ENCODE peak calls at places on chromosomes 11 and 22, in nine cellular contexts. One of them, this sample, is unnamed.

GRCh38 chr11:121389651-121390050 is 62.5 kb upstream of the SORL1 start:
- DNase-seq in T-helper 2 cell treated with Interferon-gamma antibody and Interleukin-4, amounts not matched to agents 5 μg/mL and 100 μg/mL, for 36 hours: no peak
- DNase-seq in Calu3: no peak
- DNase-seq in RCC 7860: no peak
- DNase-seq in left lobe of liver: no peak
- DNase-seq in fibroblast of lung: peak; percentile 65
- DNase-seq in neural crest cell: peak; percentile 6
- DNase-seq in suprapubic skin: no peak
- DNase-seq in stimulated activated naive B cell treated with anti-CD40 and anti-IgM and Interleukin-4, amounts not matched to agents 10 μg/mL and 1 μg/mL and 100 μg/mL, for 72 hours: no peak
- DNase-seq in this sample: peak; percentile 59

GRCh38 chr11:100791873-100792272 is 104.8 kb downstream of the ARHGAP42 start:
- DNase-seq in T-helper 2 cell treated with Interferon-gamma antibody and Interleukin-4, amounts not matched to agents 5 μg/mL and 100 μg/mL, for 36 hours: no peak
- DNase-seq in Calu3: no peak
- DNase-seq in RCC 7860: no peak
- DNase-seq in left lobe of liver: no peak
- DNase-seq in fibroblast of lung: no peak
- DNase-seq in neural crest cell: no peak
- DNase-seq in suprapubic skin: no peak
- DNase-seq in stimulated activated naive B cell treated with anti-CD40 and anti-IgM and Interleukin-4, amounts not matched to agents 10 μg/mL and 1 μg/mL and 100 μg/mL, for 72 hours: no peak
- DNase-seq in this sample: peak; percentile 58

GRCh38 chr11:78210000-78210608 is 21.4 kb downstream of the USP35 start:
- DNase-seq in T-helper 2 cell treated with Interferon-gamma antibody and Interleukin-4, amounts not matched to agents 5 μg/mL and 100 μg/mL, for 36 hours: no peak
- DNase-seq in Calu3: no peak
- DNase-seq in RCC 7860: no peak
- DNase-seq in left lobe of liver: no peak
- DNase-seq in fibroblast of lung: no peak
- DNase-seq in neural crest cell: no peak
- DNase-seq in suprapubic skin: no peak
- DNase-seq in stimulated activated naive B cell treated with anti-CD40 and anti-IgM and Interleukin-4, amounts not matched to agents 10 μg/mL and 1 μg/mL and 100 μg/mL, for 72 hours: no peak
- DNase-seq in this sample: no peak

GRCh38 chr22:28023774-28024173 is 104.7 kb upstream of the PITPNB start:
- DNase-seq in T-helper 2 cell treated with Interferon-gamma antibody and Interleukin-4, amounts not matched to agents 5 μg/mL and 100 μg/mL, for 36 hours: no peak
- DNase-seq in Calu3: no peak
- DNase-seq in RCC 7860: no peak
- DNase-seq in left lobe of liver: peak; percentile 26
- DNase-seq in fibroblast of lung: no peak
- DNase-seq in neural crest cell: no peak
- DNase-seq in suprapubic skin: peak; percentile 13
- DNase-seq in stimulated activated naive B cell treated with anti-CD40 and anti-IgM and Interleukin-4, amounts not matched to agents 10 μg/mL and 1 μg/mL and 100 μg/mL, for 72 hours: no peak
- DNase-seq in this sample: no peak

GRCh38 chr11:128548655-128549255 is 38.6 kb downstream of the ETS1 start:
- DNase-seq in T-helper 2 cell treated with Interferon-gamma antibody and Interleukin-4, amounts not matched to agents 5 μg/mL and 100 μg/mL, for 36 hours: no peak
- DNase-seq in Calu3: no peak
- DNase-seq in RCC 7860: no peak
- DNase-seq in left lobe of liver: peak; percentile 75
- DNase-seq in fibroblast of lung: peak; percentile 25
- DNase-seq in neural crest cell: peak; percentile 33
- DNase-seq in suprapubic skin: peak; percentile 84
- DNase-seq in stimulated activated naive B cell treated with anti-CD40 and anti-IgM and Interleukin-4, amounts not matched to agents 10 μg/mL and 1 μg/mL and 100 μg/mL, for 72 hours: no peak
- DNase-seq in this sample: no peak

GRCh38 chr11:46914363-46914762 is 4.0 kb downstream of the LRP4 start:
- DNase-seq in T-helper 2 cell treated with Interferon-gamma antibody and Interleukin-4, amounts not matched to agents 5 μg/mL and 100 μg/mL, for 36 hours: no peak
- DNase-seq in Calu3: no peak
- DNase-seq in RCC 7860: peak; percentile 94
- DNase-seq in left lobe of liver: no peak
- DNase-seq in fibroblast of lung: peak; percentile 47
- DNase-seq in neural crest cell: no peak
- DNase-seq in suprapubic skin: no peak
- DNase-seq in stimulated activated naive B cell treated with anti-CD40 and anti-IgM and Interleukin-4, amounts not matched to agents 10 μg/mL and 1 μg/mL and 100 μg/mL, for 72 hours: no peak
- DNase-seq in this sample: peak; percentile 67

GRCh38 chr11:59615132-59615636 is 390 bp downstream of the OSBP start:
- DNase-seq in T-helper 2 cell treated with Interferon-gamma antibody and Interleukin-4, amounts not matched to agents 5 μg/mL and 100 μg/mL, for 36 hours: peak; percentile 22
- DNase-seq in Calu3: peak; percentile 63
- DNase-seq in RCC 7860: no peak
- DNase-seq in left lobe of liver: peak; percentile 72
- DNase-seq in fibroblast of lung: peak; percentile 7
- DNase-seq in neural crest cell: peak; percentile 4
- DNase-seq in suprapubic skin: peak; percentile 89
- DNase-seq in stimulated activated naive B cell treated with anti-CD40 and anti-IgM and Interleukin-4, amounts not matched to agents 10 μg/mL and 1 μg/mL and 100 μg/mL, for 72 hours: peak; percentile 29
- DNase-seq in this sample: peak; percentile 50

GRCh38 chr22:30947821-30948454 is 20.6 kb downstream of the MORC2 start:
- DNase-seq in T-helper 2 cell treated with Interferon-gamma antibody and Interleukin-4, amounts not matched to agents 5 μg/mL and 100 μg/mL, for 36 hours: no peak
- DNase-seq in Calu3: no peak
- DNase-seq in RCC 7860: peak; percentile 20
- DNase-seq in left lobe of liver: no peak
- DNase-seq in fibroblast of lung: peak; percentile 36
- DNase-seq in neural crest cell: no peak
- DNase-seq in suprapubic skin: no peak
- DNase-seq in stimulated activated naive B cell treated with anti-CD40 and anti-IgM and Interleukin-4, amounts not matched to agents 10 μg/mL and 1 μg/mL and 100 μg/mL, for 72 hours: no peak
- DNase-seq in this sample: peak; percentile 51

GRCh38 chr22:26679003-26679629 is 21.7 kb downstream of the MIAT start:
- DNase-seq in T-helper 2 cell treated with Interferon-gamma antibody and Interleukin-4, amounts not matched to agents 5 μg/mL and 100 μg/mL, for 36 hours: peak; percentile 62
- DNase-seq in Calu3: peak; percentile 79
- DNase-seq in RCC 7860: peak; percentile 73
- DNase-seq in left lobe of liver: peak; percentile 74
- DNase-seq in fibroblast of lung: peak; percentile 64
- DNase-seq in neural crest cell: peak; percentile 87
- DNase-seq in suprapubic skin: no peak
- DNase-seq in stimulated activated naive B cell treated with anti-CD40 and anti-IgM and Interleukin-4, amounts not matched to agents 10 μg/mL and 1 μg/mL and 100 μg/mL, for 72 hours: peak; percentile 58
- DNase-seq in this sample: peak; percentile 94

GRCh38 chr11:130761560-130762220 is 154.6 kb downstream of the SNX19 start:
- DNase-seq in T-helper 2 cell treated with Interferon-gamma antibody and Interleukin-4, amounts not matched to agents 5 μg/mL and 100 μg/mL, for 36 hours: no peak
- DNase-seq in Calu3: no peak
- DNase-seq in RCC 7860: no peak
- DNase-seq in left lobe of liver: no peak
- DNase-seq in fibroblast of lung: no peak
- DNase-seq in neural crest cell: no peak
- DNase-seq in suprapubic skin: no peak
- DNase-seq in stimulated activated naive B cell treated with anti-CD40 and anti-IgM and Interleukin-4, amounts not matched to agents 10 μg/mL and 1 μg/mL and 100 μg/mL, for 72 hours: no peak
- DNase-seq in this sample: peak; percentile 54

GRCh38 chr11:2419638-2420501 is 19.3 kb downstream of the TSSC4 start:
- DNase-seq in T-helper 2 cell treated with Interferon-gamma antibody and Interleukin-4, amounts not matched to agents 5 μg/mL and 100 μg/mL, for 36 hours: peak; percentile 39
- DNase-seq in Calu3: peak; percentile 83
- DNase-seq in RCC 7860: peak; percentile 42
- DNase-seq in left lobe of liver: peak; percentile 73
- DNase-seq in fibroblast of lung: peak; percentile 62
- DNase-seq in neural crest cell: peak; percentile 81
- DNase-seq in suprapubic skin: no peak
- DNase-seq in stimulated activated naive B cell treated with anti-CD40 and anti-IgM and Interleukin-4, amounts not matched to agents 10 μg/mL and 1 μg/mL and 100 μg/mL, for 72 hours: no peak
- DNase-seq in this sample: peak; percentile 85

GRCh38 chr11:39346043-39346442 is 2113.4 kb downstream of the LRRC4C start:
- DNase-seq in T-helper 2 cell treated with Interferon-gamma antibody and Interleukin-4, amounts not matched to agents 5 μg/mL and 100 μg/mL, for 36 hours: no peak
- DNase-seq in Calu3: no peak
- DNase-seq in RCC 7860: no peak
- DNase-seq in left lobe of liver: no peak
- DNase-seq in fibroblast of lung: no peak
- DNase-seq in neural crest cell: no peak
- DNase-seq in suprapubic skin: no peak
- DNase-seq in stimulated activated naive B cell treated with anti-CD40 and anti-IgM and Interleukin-4, amounts not matched to agents 10 μg/mL and 1 μg/mL and 100 μg/mL, for 72 hours: no peak
- DNase-seq in this sample: no peak

GRCh38 chr11:113782134-113782533 is 2.5 kb downstream of the CLDN25 start:
- DNase-seq in T-helper 2 cell treated with Interferon-gamma antibody and Interleukin-4, amounts not matched to agents 5 μg/mL and 100 μg/mL, for 36 hours: no peak
- DNase-seq in Calu3: no peak
- DNase-seq in RCC 7860: no peak
- DNase-seq in left lobe of liver: no peak
- DNase-seq in fibroblast of lung: no peak
- DNase-seq in neural crest cell: no peak
- DNase-seq in suprapubic skin: no peak
- DNase-seq in stimulated activated naive B cell treated with anti-CD40 and anti-IgM and Interleukin-4, amounts not matched to agents 10 μg/mL and 1 μg/mL and 100 μg/mL, for 72 hours: no peak
- DNase-seq in this sample: no peak

GRCh38 chr11:69308531-69308930 is 14.6 kb downstream of the MYEOV start:
- DNase-seq in T-helper 2 cell treated with Interferon-gamma antibody and Interleukin-4, amounts not matched to agents 5 μg/mL and 100 μg/mL, for 36 hours: no peak
- DNase-seq in Calu3: no peak
- DNase-seq in RCC 7860: no peak
- DNase-seq in left lobe of liver: no peak
- DNase-seq in fibroblast of lung: no peak
- DNase-seq in neural crest cell: no peak
- DNase-seq in suprapubic skin: peak; percentile 70
- DNase-seq in stimulated activated naive B cell treated with anti-CD40 and anti-IgM and Interleukin-4, amounts not matched to agents 10 μg/mL and 1 μg/mL and 100 μg/mL, for 72 hours: no peak
- DNase-seq in this sample: no peak

GRCh38 chr11:45483361-45483760 is 182.1 kb downstream of the CHST1 start:
- DNase-seq in T-helper 2 cell treated with Interferon-gamma antibody and Interleukin-4, amounts not matched to agents 5 μg/mL and 100 μg/mL, for 36 hours: no peak
- DNase-seq in Calu3: no peak
- DNase-seq in RCC 7860: no peak
- DNase-seq in left lobe of liver: no peak
- DNase-seq in fibroblast of lung: no peak
- DNase-seq in neural crest cell: no peak
- DNase-seq in suprapubic skin: peak; percentile 37
- DNase-seq in stimulated activated naive B cell treated with anti-CD40 and anti-IgM and Interleukin-4, amounts not matched to agents 10 μg/mL and 1 μg/mL and 100 μg/mL, for 72 hours: no peak
- DNase-seq in this sample: no peak

GRCh38 chr11:109619498-109619897 is 197.5 kb downstream of the C11orf87 start:
- DNase-seq in T-helper 2 cell treated with Interferon-gamma antibody and Interleukin-4, amounts not matched to agents 5 μg/mL and 100 μg/mL, for 36 hours: no peak
- DNase-seq in Calu3: no peak
- DNase-seq in RCC 7860: no peak
- DNase-seq in left lobe of liver: no peak
- DNase-seq in fibroblast of lung: no peak
- DNase-seq in neural crest cell: no peak
- DNase-seq in suprapubic skin: no peak
- DNase-seq in stimulated activated naive B cell treated with anti-CD40 and anti-IgM and Interleukin-4, amounts not matched to agents 10 μg/mL and 1 μg/mL and 100 μg/mL, for 72 hours: no peak
- DNase-seq in this sample: no peak

GRCh38 chr11:47905358-47906059 is 57.4 kb upstream of the NUP160 start:
- DNase-seq in T-helper 2 cell treated with Interferon-gamma antibody and Interleukin-4, amounts not matched to agents 5 μg/mL and 100 μg/mL, for 36 hours: no peak
- DNase-seq in Calu3: no peak
- DNase-seq in RCC 7860: no peak
- DNase-seq in left lobe of liver: no peak
- DNase-seq in fibroblast of lung: peak; percentile 75
- DNase-seq in neural crest cell: no peak
- DNase-seq in suprapubic skin: no peak
- DNase-seq in stimulated activated naive B cell treated with anti-CD40 and anti-IgM and Interleukin-4, amounts not matched to agents 10 μg/mL and 1 μg/mL and 100 μg/mL, for 72 hours: no peak
- DNase-seq in this sample: no peak

GRCh38 chr11:35997908-35998307 is 54.0 kb downstream of the LDLRAD3 start:
- DNase-seq in T-helper 2 cell treated with Interferon-gamma antibody and Interleukin-4, amounts not matched to agents 5 μg/mL and 100 μg/mL, for 36 hours: no peak
- DNase-seq in Calu3: no peak
- DNase-seq in RCC 7860: no peak
- DNase-seq in left lobe of liver: no peak
- DNase-seq in fibroblast of lung: no peak
- DNase-seq in neural crest cell: no peak
- DNase-seq in suprapubic skin: no peak
- DNase-seq in stimulated activated naive B cell treated with anti-CD40 and anti-IgM and Interleukin-4, amounts not matched to agents 10 μg/mL and 1 μg/mL and 100 μg/mL, for 72 hours: no peak
- DNase-seq in this sample: no peak

GRCh38 chr11:36449566-36450390 is 60.3 kb downstream of the TRAF6 start:
- DNase-seq in T-helper 2 cell treated with Interferon-gamma antibody and Interleukin-4, amounts not matched to agents 5 μg/mL and 100 μg/mL, for 36 hours: no peak
- DNase-seq in Calu3: no peak
- DNase-seq in RCC 7860: no peak
- DNase-seq in left lobe of liver: no peak
- DNase-seq in fibroblast of lung: peak; percentile 62
- DNase-seq in neural crest cell: no peak
- DNase-seq in suprapubic skin: no peak
- DNase-seq in stimulated activated naive B cell treated with anti-CD40 and anti-IgM and Interleukin-4, amounts not matched to agents 10 μg/mL and 1 μg/mL and 100 μg/mL, for 72 hours: no peak
- DNase-seq in this sample: no peak

GRCh38 chr22:17154971-17155370 is 4.1 kb downstream of the HDHD5 start:
- DNase-seq in T-helper 2 cell treated with Interferon-gamma antibody and Interleukin-4, amounts not matched to agents 5 μg/mL and 100 μg/mL, for 36 hours: no peak
- DNase-seq in Calu3: no peak
- DNase-seq in RCC 7860: no peak
- DNase-seq in left lobe of liver: no peak
- DNase-seq in fibroblast of lung: no peak
- DNase-seq in neural crest cell: no peak
- DNase-seq in suprapubic skin: no peak
- DNase-seq in stimulated activated naive B cell treated with anti-CD40 and anti-IgM and Interleukin-4, amounts not matched to agents 10 μg/mL and 1 μg/mL and 100 μg/mL, for 72 hours: no peak
- DNase-seq in this sample: no peak

GRCh38 chr11:103792981-103793468 is 243.4 kb upstream of the DDI1 start:
- DNase-seq in T-helper 2 cell treated with Interferon-gamma antibody and Interleukin-4, amounts not matched to agents 5 μg/mL and 100 μg/mL, for 36 hours: no peak
- DNase-seq in Calu3: no peak
- DNase-seq in RCC 7860: peak; percentile 74
- DNase-seq in left lobe of liver: no peak
- DNase-seq in fibroblast of lung: peak; percentile 77
- DNase-seq in neural crest cell: no peak
- DNase-seq in suprapubic skin: no peak
- DNase-seq in stimulated activated naive B cell treated with anti-CD40 and anti-IgM and Interleukin-4, amounts not matched to agents 10 μg/mL and 1 μg/mL and 100 μg/mL, for 72 hours: no peak
- DNase-seq in this sample: no peak